ENCODE peak calls at places on chromosome 12, in nine cellular contexts. One of them, this sample, is unnamed.

GRCh38 chr12:63151061-63151897 is at the start of gene AVPR1A:
- DNase-seq in neuronal stem cell: no peak
- DNase-seq in NCI-H1092: no peak
- DNase-seq in stimulated activated naive CD4-positive, alpha-beta T cell: no peak
- DNase-seq in activated naive CD4-positive, alpha-beta T cell treated with anti-CD3 and anti-CD28 coated beads, Interleukin-2, amount 50 U/mL, for 16 hours: no peak
- DNase-seq in immature natural killer cell: no peak
- DNase-seq in WTC11: peak
- DNase-seq in cardiac fibroblast: no peak
- DNase-seq in NCI-H524: peak
- DNase-seq in this sample: peak

GRCh38 chr12:132596016-132596415 is 14.4 kb downstream of the LRCOL1 start:
- DNase-seq in neuronal stem cell: no peak
- DNase-seq in NCI-H1092: no peak
- DNase-seq in stimulated activated naive CD4-positive, alpha-beta T cell: no peak
- DNase-seq in activated naive CD4-positive, alpha-beta T cell treated with anti-CD3 and anti-CD28 coated beads, Interleukin-2, amount 50 U/mL, for 16 hours: no peak
- DNase-seq in immature natural killer cell: no peak
- DNase-seq in WTC11: no peak
- DNase-seq in cardiac fibroblast: peak
- DNase-seq in NCI-H524: no peak
- DNase-seq in this sample: no peak

GRCh38 chr12:127677537-127678131 is 589.3 kb upstream of the TMEM132C start:
- DNase-seq in neuronal stem cell: peak
- DNase-seq in NCI-H1092: peak
- DNase-seq in stimulated activated naive CD4-positive, alpha-beta T cell: peak
- DNase-seq in activated naive CD4-positive, alpha-beta T cell treated with anti-CD3 and anti-CD28 coated beads, Interleukin-2, amount 50 U/mL, for 16 hours: peak
- DNase-seq in immature natural killer cell: no peak
- DNase-seq in WTC11: peak
- DNase-seq in cardiac fibroblast: peak
- DNase-seq in NCI-H524: peak
- DNase-seq in this sample: peak

GRCh38 chr12:89707992-89708792 is 446 bp downstream of the ATP2B1 start:
- DNase-seq in neuronal stem cell: no peak
- DNase-seq in NCI-H1092: peak
- DNase-seq in stimulated activated naive CD4-positive, alpha-beta T cell: peak
- DNase-seq in activated naive CD4-positive, alpha-beta T cell treated with anti-CD3 and anti-CD28 coated beads, Interleukin-2, amount 50 U/mL, for 16 hours: peak
- DNase-seq in immature natural killer cell: no peak
- DNase-seq in WTC11: peak
- DNase-seq in cardiac fibroblast: peak
- DNase-seq in NCI-H524: peak
- DNase-seq in this sample: peak

GRCh38 chr12:107635139-107635538 is 50.5 kb upstream of the PWP1 start:
- DNase-seq in neuronal stem cell: no peak
- DNase-seq in NCI-H1092: no peak
- DNase-seq in stimulated activated naive CD4-positive, alpha-beta T cell: no peak
- DNase-seq in activated naive CD4-positive, alpha-beta T cell treated with anti-CD3 and anti-CD28 coated beads, Interleukin-2, amount 50 U/mL, for 16 hours: no peak
- DNase-seq in immature natural killer cell: no peak
- DNase-seq in WTC11: peak
- DNase-seq in cardiac fibroblast: peak
- DNase-seq in NCI-H524: no peak
- DNase-seq in this sample: peak

GRCh38 chr12:34299802-34300193 is 277.5 kb downstream of the ALG10 start:
- DNase-seq in neuronal stem cell: no peak
- DNase-seq in NCI-H1092: no peak
- DNase-seq in stimulated activated naive CD4-positive, alpha-beta T cell: no peak
- DNase-seq in activated naive CD4-positive, alpha-beta T cell treated with anti-CD3 and anti-CD28 coated beads, Interleukin-2, amount 50 U/mL, for 16 hours: no peak
- DNase-seq in immature natural killer cell: no peak
- DNase-seq in WTC11: no peak
- DNase-seq in cardiac fibroblast: no peak
- DNase-seq in NCI-H524: no peak
- DNase-seq in this sample: no peak

GRCh38 chr12:107404981-107405380 is 280.6 kb upstream of the PWP1 start:
- DNase-seq in neuronal stem cell: no peak
- DNase-seq in NCI-H1092: no peak
- DNase-seq in stimulated activated naive CD4-positive, alpha-beta T cell: peak
- DNase-seq in activated naive CD4-positive, alpha-beta T cell treated with anti-CD3 and anti-CD28 coated beads, Interleukin-2, amount 50 U/mL, for 16 hours: peak
- DNase-seq in immature natural killer cell: peak
- DNase-seq in WTC11: peak
- DNase-seq in cardiac fibroblast: no peak
- DNase-seq in NCI-H524: peak
- DNase-seq in this sample: peak

GRCh38 chr12:92002195-92002649 is 143.4 kb downstream of the BTG1 start:
- DNase-seq in neuronal stem cell: no peak
- DNase-seq in NCI-H1092: no peak
- DNase-seq in stimulated activated naive CD4-positive, alpha-beta T cell: no peak
- DNase-seq in activated naive CD4-positive, alpha-beta T cell treated with anti-CD3 and anti-CD28 coated beads, Interleukin-2, amount 50 U/mL, for 16 hours: no peak
- DNase-seq in immature natural killer cell: no peak
- DNase-seq in WTC11: no peak
- DNase-seq in cardiac fibroblast: no peak
- DNase-seq in NCI-H524: no peak
- DNase-seq in this sample: no peak

GRCh38 chr12:4118601-4119156 is 154.9 kb upstream of the CCND2 start:
- DNase-seq in neuronal stem cell: no peak
- DNase-seq in NCI-H1092: no peak
- DNase-seq in stimulated activated naive CD4-positive, alpha-beta T cell: no peak
- DNase-seq in activated naive CD4-positive, alpha-beta T cell treated with anti-CD3 and anti-CD28 coated beads, Interleukin-2, amount 50 U/mL, for 16 hours: no peak
- DNase-seq in immature natural killer cell: no peak
- DNase-seq in WTC11: no peak
- DNase-seq in cardiac fibroblast: no peak
- DNase-seq in NCI-H524: no peak
- DNase-seq in this sample: no peak

GRCh38 chr12:15797818-15798217 is 8.6 kb upstream of the EPS8 start:
- DNase-seq in neuronal stem cell: no peak
- DNase-seq in NCI-H1092: no peak
- DNase-seq in stimulated activated naive CD4-positive, alpha-beta T cell: no peak
- DNase-seq in activated naive CD4-positive, alpha-beta T cell treated with anti-CD3 and anti-CD28 coated beads, Interleukin-2, amount 50 U/mL, for 16 hours: no peak
- DNase-seq in immature natural killer cell: no peak
- DNase-seq in WTC11: no peak
- DNase-seq in cardiac fibroblast: no peak
- DNase-seq in NCI-H524: no peak
- DNase-seq in this sample: no peak

GRCh38 chr12:102954143-102954542 is 3.3 kb upstream of the ASCL1 start:
- DNase-seq in neuronal stem cell: no peak
- DNase-seq in NCI-H1092: no peak
- DNase-seq in stimulated activated naive CD4-positive, alpha-beta T cell: no peak
- DNase-seq in activated naive CD4-positive, alpha-beta T cell treated with anti-CD3 and anti-CD28 coated beads, Interleukin-2, amount 50 U/mL, for 16 hours: no peak
- DNase-seq in immature natural killer cell: no peak
- DNase-seq in WTC11: no peak
- DNase-seq in cardiac fibroblast: no peak
- DNase-seq in NCI-H524: no peak
- DNase-seq in this sample: no peak

GRCh38 chr12:93862424-93862823 is 185.2 kb downstream of the CRADD start:
- DNase-seq in neuronal stem cell: no peak
- DNase-seq in NCI-H1092: no peak
- DNase-seq in stimulated activated naive CD4-positive, alpha-beta T cell: no peak
- DNase-seq in activated naive CD4-positive, alpha-beta T cell treated with anti-CD3 and anti-CD28 coated beads, Interleukin-2, amount 50 U/mL, for 16 hours: no peak
- DNase-seq in immature natural killer cell: no peak
- DNase-seq in WTC11: no peak
- DNase-seq in cardiac fibroblast: peak
- DNase-seq in NCI-H524: no peak
- DNase-seq in this sample: no peak

GRCh38 chr12:4111010-4111409 is 162.6 kb upstream of the CCND2 start:
- DNase-seq in neuronal stem cell: no peak
- DNase-seq in NCI-H1092: no peak
- DNase-seq in stimulated activated naive CD4-positive, alpha-beta T cell: no peak
- DNase-seq in activated naive CD4-positive, alpha-beta T cell treated with anti-CD3 and anti-CD28 coated beads, Interleukin-2, amount 50 U/mL, for 16 hours: no peak
- DNase-seq in immature natural killer cell: no peak
- DNase-seq in WTC11: no peak
- DNase-seq in cardiac fibroblast: no peak
- DNase-seq in NCI-H524: no peak
- DNase-seq in this sample: no peak

GRCh38 chr12:117143008-117143532 is 43.9 kb upstream of the TESC start:
- DNase-seq in neuronal stem cell: no peak
- DNase-seq in NCI-H1092: no peak
- DNase-seq in stimulated activated naive CD4-positive, alpha-beta T cell: no peak
- DNase-seq in activated naive CD4-positive, alpha-beta T cell treated with anti-CD3 and anti-CD28 coated beads, Interleukin-2, amount 50 U/mL, for 16 hours: no peak
- DNase-seq in immature natural killer cell: no peak
- DNase-seq in WTC11: no peak
- DNase-seq in cardiac fibroblast: no peak
- DNase-seq in NCI-H524: no peak
- DNase-seq in this sample: no peak

GRCh38 chr12:53124352-53124723 is 21.1 kb downstream of the SOAT2 start:
- DNase-seq in neuronal stem cell: no peak
- DNase-seq in NCI-H1092: no peak
- DNase-seq in stimulated activated naive CD4-positive, alpha-beta T cell: no peak
- DNase-seq in activated naive CD4-positive, alpha-beta T cell treated with anti-CD3 and anti-CD28 coated beads, Interleukin-2, amount 50 U/mL, for 16 hours: no peak
- DNase-seq in immature natural killer cell: no peak
- DNase-seq in WTC11: no peak
- DNase-seq in cardiac fibroblast: no peak
- DNase-seq in NCI-H524: no peak
- DNase-seq in this sample: no peak

GRCh38 chr12:128856791-128857078 is 3.5 kb downstream of the GLT1D1 start:
- DNase-seq in neuronal stem cell: no peak
- DNase-seq in NCI-H1092: no peak
- DNase-seq in stimulated activated naive CD4-positive, alpha-beta T cell: no peak
- DNase-seq in activated naive CD4-positive, alpha-beta T cell treated with anti-CD3 and anti-CD28 coated beads, Interleukin-2, amount 50 U/mL, for 16 hours: no peak
- DNase-seq in immature natural killer cell: no peak
- DNase-seq in WTC11: no peak
- DNase-seq in cardiac fibroblast: no peak
- DNase-seq in NCI-H524: no peak
- DNase-seq in this sample: no peak

This sample was measured in iPS-NIHi11.